ENCODE peak calls at places on chromosomes 3 and 15, in four cellular contexts. M, L, F and Q are unnamed samples.

GRCh38 chr3:146166450-146167222 is 5.7 kb upstream of the PLOD2 start:
- DNase-seq in M (peak), L (no peak), F (peak), Q (no peak)

GRCh38 chr3:21682231-21682630 is 68.8 kb downstream of the ZNF385D start:
- DNase-seq in M (no peak), L (no peak), F (no peak), Q (no peak)

GRCh38 chr3:78887608-78888011 is 880.2 kb downstream of the ROBO1 start:
- DNase-seq in M (peak), L (no peak), F (no peak), Q (no peak)

GRCh38 chr3:131374741-131375140 is 6.8 kb upstream of the NUDT16 start:
- DNase-seq in M (no peak), L (no peak), F (no peak), Q (no peak)

GRCh38 chr3:154862265-154862664 is 217.9 kb upstream of the MME start:
- DNase-seq in M (peak), L (no peak), F (no peak), Q (no peak)

GRCh38 chr15:25743909-25744275 is 119.2 kb downstream of the ATP10A start:
- DNase-seq in M (no peak), L (no peak), F (no peak), Q (no peak)

GRCh38 chr3:131174752-131175151 is 148.1 kb downstream of the NEK11 start:
- DNase-seq in M (peak), L (no peak), F (no peak), Q (no peak)

GRCh38 chr3:24086597-24087369 is 141.7 kb downstream of the NR1D2 start:
- DNase-seq in M (peak), L (no peak), F (no peak), Q (no peak)

GRCh38 chr15:53978248-53978906 is at the start of gene UNC13C:
- DNase-seq in M (peak), L (peak), F (peak), Q (no peak)

GRCh38 chr3:39250116-39250747 is 29.6 kb downstream of the CX3CR1 start:
- DNase-seq in M (no peak), L (no peak), F (no peak), Q (no peak)

GRCh38 chr3:77256584-77257488 is 216.9 kb downstream of the ROBO2 start:
- DNase-seq in M (peak), L (no peak), F (no peak), Q (no peak)

GRCh38 chr15:96360581-96361308 is 30.2 kb downstream of the NR2F2 start:
- DNase-seq in M (peak), L (no peak), F (no peak), Q (no peak)

GRCh38 chr3:99868438-99868723 is 50.7 kb downstream of the CMSS1 start:
- DNase-seq in M (peak), L (no peak), F (peak), Q (no peak)

GRCh38 chr3:11784962-11785361 is 61.7 kb downstream of the TAMM41 start:
- DNase-seq in M (no peak), L (no peak), F (no peak), Q (no peak)

GRCh38 chr3:190692256-190692655 is 170.2 kb downstream of the GMNC start:
- DNase-seq in M (no peak), L (no peak), F (no peak), Q (no peak)

GRCh38 chr3:156680243-156680930 is 6.0 kb downstream of the TIPARP start:
- DNase-seq in M (no peak), L (no peak), F (no peak), Q (no peak)

GRCh38 chr3:122031123-122031468 is 9.0 kb upstream of the ILDR1 start:
- DNase-seq in M (no peak), L (no peak), F (no peak), Q (no peak)

GRCh38 chr15:79593119-79593869 is 161.2 kb downstream of the MINAR1 start:
- DNase-seq in M (peak), L (no peak), F (peak), Q (no peak)
- TF ChIP-seq CTCF in M (peak), L (no peak), F (peak), Q (peak)

GRCh38 chr15:99390667-99391066 is 139.4 kb downstream of the LRRC28 start:
- DNase-seq in M (no peak), L (no peak), F (no peak), Q (no peak)
- TF ChIP-seq CTCF in M (no peak), L (no peak), F (peak), Q (no peak)

GRCh38 chr3:197524128-197524527 is 31.6 kb downstream of the BDH1 start:
- DNase-seq in M (no peak), L (no peak), F (no peak), Q (peak)

GRCh38 chr3:197528190-197528589 is 27.6 kb downstream of the BDH1 start:
- DNase-seq in M (no peak), L (no peak), F (no peak), Q (no peak)

GRCh38 chr3:197523551-197523950 is 32.2 kb downstream of the BDH1 start:
- DNase-seq in M (no peak), L (no peak), F (no peak), Q (no peak)

GRCh38 chr3:197525706-197526105 is 30.1 kb downstream of the BDH1 start:
- DNase-seq in M (peak), L (no peak), F (no peak), Q (peak)

DNA sequence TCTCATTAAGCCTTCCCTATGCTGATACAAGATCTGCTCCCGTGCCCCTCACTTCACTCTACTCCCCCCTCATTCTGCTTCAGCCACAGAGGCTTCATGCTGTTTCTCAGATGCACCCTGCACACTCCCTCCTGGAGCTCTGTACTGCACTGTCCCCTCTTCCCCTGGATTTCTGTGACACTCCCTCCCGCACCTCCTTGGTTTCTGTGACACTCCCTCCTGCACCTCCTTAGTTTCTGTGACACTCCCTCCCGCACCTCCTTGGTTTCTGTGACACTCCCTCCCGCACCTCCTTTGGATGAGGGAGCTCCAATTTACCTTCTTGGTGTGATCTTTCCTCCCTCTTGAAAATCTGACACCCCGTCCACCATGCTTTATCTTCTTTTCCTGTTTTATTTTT is 28.2 kb downstream of the BDH1 start:
- DNase-seq in M (no peak), L (no peak), F (no peak), Q (no peak)
- TF ChIP-seq CTCF in M (no peak), L (no peak), F (no peak), Q (no peak)

DNA sequence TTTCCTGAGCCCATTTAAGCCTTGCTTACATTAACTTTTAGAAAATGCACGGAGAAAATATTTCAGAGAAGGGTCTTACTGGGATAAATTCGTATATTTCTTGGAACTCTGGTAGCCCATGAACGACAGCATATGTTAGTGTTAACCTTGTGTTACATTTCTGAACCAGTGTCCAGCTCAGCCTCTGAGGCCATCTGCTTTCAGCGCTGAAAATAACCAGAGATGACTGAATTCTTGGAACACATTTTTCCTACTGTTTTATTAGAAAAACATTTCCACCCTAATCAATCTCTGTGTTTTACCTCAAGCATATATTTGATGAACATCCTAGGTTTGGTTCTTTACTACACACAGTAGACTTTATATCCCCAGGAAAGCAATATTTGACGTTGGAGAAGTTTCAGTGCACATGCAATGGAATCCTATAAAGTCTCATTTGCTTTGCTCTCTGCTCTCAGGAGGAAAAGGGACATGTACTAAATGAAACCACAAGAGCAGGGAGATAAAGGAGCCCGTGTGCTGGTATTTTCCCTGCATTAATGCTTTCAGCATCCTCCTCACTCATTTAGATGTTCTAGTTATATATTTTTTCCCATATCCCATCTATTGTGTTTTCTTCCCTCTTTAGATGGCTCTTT is 151.8 kb upstream of the KCNMB2 start:
- DNase-seq in M (peak), L (no peak), F (peak), Q (no peak)
- TF ChIP-seq CTCF in M (no peak), L (no peak), F (no peak), Q (peak)

GRCh38 chr3:120072867-120073525 is 21.3 kb downstream of the GSK3B start:
- DNase-seq in M (no peak), L (no peak), F (no peak), Q (no peak)
- TF ChIP-seq CTCF in M (no peak), L (no peak), F (no peak), Q (peak)

GRCh38 chr3:52233108-52233591 is 5.8 kb downstream of the TWF2 start:
- DNase-seq in M (no peak), L (peak), F (no peak), Q (no peak)

GRCh38 chr3:52230889-52231499 is 5.5 kb upstream of the TLR9 start:
- DNase-seq in M (no peak), L (no peak), F (no peak), Q (no peak)

GRCh38 chr3:52233968-52234367 is 5.0 kb downstream of the TWF2 start:
- DNase-seq in M (no peak), L (no peak), F (no peak), Q (no peak)

GRCh38 chr3:52231502-52232278 is 6.2 kb upstream of the TLR9 start:
- DNase-seq in M (peak), L (peak), F (peak), Q (no peak)

GRCh38 chr3:52232279-52233107 is 6.5 kb downstream of the TWF2 start:
- DNase-seq in M (no peak), L (no peak), F (no peak), Q (no peak)
- TF ChIP-seq CTCF in M (no peak), L (peak), F (no peak), Q (peak)

GRCh38 chr3:105387122-105387751 is 20.5 kb downstream of the ALCAM start:
- DNase-seq in M (peak), L (no peak), F (no peak), Q (no peak)

GRCh38 chr3:105388199-105388598 is 21.5 kb downstream of the ALCAM start:
- DNase-seq in M (no peak), L (no peak), F (no peak), Q (no peak)

GRCh38 chr3:105385179-105385578 is 18.5 kb downstream of the ALCAM start:
- DNase-seq in M (peak), L (no peak), F (no peak), Q (no peak)

GRCh38 chr3:105385868-105386508 is 19.3 kb downstream of the ALCAM start:
- DNase-seq in M (no peak), L (no peak), F (no peak), Q (no peak)
- TF ChIP-seq CTCF in M (no peak), L (no peak), F (no peak), Q (no peak)